ENCODE peak calls at places on chromosomes 7 and 10, in five cellular contexts. C is dorsolateral prefrontal cortex; Y is fibroblast of pulmonary artery; E is tibial nerve; X is CD4-positive, alpha-beta T cell. H is an unnamed sample.

GRCh38 chr10:102629661-102630614 is 14.3 kb upstream of the TRIM8 start:
- DNase-seq in C (no peak), Y (peak), E (no peak), X (no peak), H (no peak)

GRCh38 chr7:108010377-108010776 is 7.4 kb upstream of the LAMB1 start:
- DNase-seq in C (no peak), Y (no peak), E (no peak), X (no peak), H (no peak)

GRCh38 chr7:137454169-137455166 is 110.9 kb upstream of the PTN start:
- DNase-seq in C (peak), Y (peak), E (no peak), X (no peak), H (no peak)

GRCh38 chr7:84247591-84247990 is 53.0 kb upstream of the SEMA3A start:
- DNase-seq in C (no peak), Y (peak), E (no peak), X (no peak), H (no peak)

GRCh38 chr10:118663176-118663575 is 67.7 kb upstream of the PRLHR start:
- DNase-seq in C (no peak), Y (no peak), E (no peak), X (no peak), H (no peak)

GRCh38 chr7:38323156-38323555 is 49.7 kb upstream of the TARP start:
- DNase-seq in C (peak), Y (no peak), E (no peak), X (no peak), H (no peak)

GRCh38 chr7:148700693-148701092 is 2.0 kb downstream of the CUL1 start:
- DNase-seq in C (no peak), Y (peak), E (no peak), X (peak), H (no peak)

GRCh38 chr7:92076509-92076908 is 57.8 kb downstream of the CYP51A1 start:
- DNase-seq in C (no peak), Y (no peak), E (no peak), X (no peak), H (no peak)

GRCh38 chr7:51606601-51607154 is 290.1 kb upstream of the COBL start:
- DNase-seq in C (no peak), Y (no peak), E (no peak), X (no peak), H (no peak)

GRCh38 chr10:125839176-125839575 is 15.8 kb downstream of the BCCIP start:
- DNase-seq in C (no peak), Y (no peak), E (no peak), X (no peak), H (no peak)

GRCh38 chr10:6973904-6974303 is 393.8 kb upstream of the PRKCQ start:
- DNase-seq in C (no peak), Y (no peak), E (no peak), X (no peak), H (peak)

GRCh38 chr10:123429631-123430257 is 236.4 kb upstream of the GPR26 start:
- DNase-seq in C (no peak), Y (no peak), E (no peak), X (no peak), H (no peak)

GRCh38 chr7:106788637-106789036 is 76.4 kb upstream of the PIK3CG start:
- DNase-seq in C (no peak), Y (no peak), E (no peak), X (no peak), H (no peak)

GRCh38 chr7:17212188-17212587 is 86.3 kb upstream of the AHR start:
- DNase-seq in C (no peak), Y (no peak), E (no peak), X (no peak), H (no peak)

GRCh38 chr10:31034041-31034918 is 2.6 kb upstream of the ZNF438 start:
- DNase-seq in C (no peak), Y (peak), E (no peak), X (no peak), H (no peak)

GRCh38 chr7:55557666-55558188 is 14.6 kb downstream of the VOPP1 start:
- DNase-seq in C (no peak), Y (no peak), E (no peak), X (no peak), H (no peak)

GRCh38 chr7:45564886-45565455 is 9.2 kb upstream of the ADCY1 start:
- DNase-seq in C (no peak), Y (no peak), E (no peak), X (no peak), H (no peak)

GRCh38 chr10:127920319-127921074 is 13.6 kb downstream of the PTPRE start:
- DNase-seq in C (no peak), Y (no peak), E (no peak), X (no peak), H (no peak)

GRCh38 chr10:118173326-118173725 is 126.6 kb upstream of the RAB11FIP2 start:
- DNase-seq in C (no peak), Y (no peak), E (no peak), X (no peak), H (no peak)

GRCh38 chr10:5563237-5563961 is 38.6 kb downstream of the CALML3 start:
- DNase-seq in C (no peak), Y (no peak), E (peak), X (no peak), H (no peak)

GRCh38 chr7:154633641-154634040 is 369.3 kb downstream of the PAXIP1 start:
- DNase-seq in C (no peak), Y (no peak), E (no peak), X (no peak), H (no peak)

GRCh38 chr10:50618624-50619023 is 5.1 kb downstream of the SGMS1 start:
- DNase-seq in C (no peak), Y (no peak), E (no peak), X (no peak), H (no peak)

GRCh38 chr10:11831520-11831951 is 8.4 kb downstream of the PROSER2 start:
- DNase-seq in C (no peak), Y (no peak), E (no peak), X (no peak), H (no peak)

GRCh38 chr7:149882264-149883048 is 8.7 kb downstream of the ATP6V0E2 start:
- DNase-seq in C (peak), Y (peak), E (no peak), X (no peak), H (no peak)

GRCh38 chr7:79489371-79489770 is 35.9 kb upstream of the MAGI2 start:
- DNase-seq in C (no peak), Y (no peak), E (no peak), X (no peak), H (no peak)

GRCh38 chr10:774661-775244 is 85.3 kb upstream of the DIP2C start:
- DNase-seq in C (no peak), Y (no peak), E (no peak), X (no peak), H (no peak)

GRCh38 chr7:155043756-155044155 is 26.4 kb upstream of the HTR5A start:
- DNase-seq in C (no peak), Y (no peak), E (no peak), X (no peak), H (no peak)

GRCh38 chr10:116263870-116264269 is 9.1 kb downstream of the GFRA1 start:
- DNase-seq in C (no peak), Y (no peak), E (no peak), X (no peak), H (no peak)

GRCh38 chr7:129144834-129145668 is 544 bp downstream of the TSPAN33 start:
- DNase-seq in C (no peak), Y (no peak), E (no peak), X (peak), H (no peak)

GRCh38 chr10:118209215-118209614 is 132.9 kb downstream of the FAM204A start:
- DNase-seq in C (peak), Y (no peak), E (no peak), X (no peak), H (no peak)

GRCh38 chr7:141739250-141739649 is 1.1 kb downstream of the SSBP1 start:
- DNase-seq in C (no peak), Y (no peak), E (no peak), X (no peak), H (no peak)

GRCh38 chr7:118496138-118496644 is 271.7 kb downstream of the ANKRD7 start:
- DNase-seq in C (no peak), Y (no peak), E (no peak), X (no peak), H (no peak)

GRCh38 chr7:121485457-121486243 is 89.5 kb upstream of the FAM3C start:
- DNase-seq in C (peak), Y (peak), E (no peak), X (no peak), H (no peak)

GRCh38 chr7:44415047-44415446 is 75.4 kb downstream of the NUDCD3 start:
- DNase-seq in C (no peak), Y (no peak), E (no peak), X (no peak), H (no peak)

GRCh38 chr7:75737856-75738603 is 711 bp downstream of the HIP1 start:
- DNase-seq in C (no peak), Y (no peak), E (no peak), X (no peak), H (no peak)

GRCh38 chr7:14666304-14666703 is 236.2 kb downstream of the DGKB start:
- DNase-seq in C (no peak), Y (no peak), E (no peak), X (no peak), H (no peak)

GRCh38 chr7:91826377-91826776 is 54.1 kb downstream of the MTERF1 start:
- DNase-seq in C (no peak), Y (no peak), E (no peak), X (no peak), H (no peak)

GRCh38 chr10:3002304-3002703 is 65.0 kb upstream of the PFKP start:
- DNase-seq in C (no peak), Y (no peak), E (no peak), X (no peak), H (no peak)

GRCh38 chr10:125095228-125095627 is 65.1 kb downstream of the CTBP2 start:
- DNase-seq in C (no peak), Y (no peak), E (no peak), X (no peak), H (no peak)

DNA sequence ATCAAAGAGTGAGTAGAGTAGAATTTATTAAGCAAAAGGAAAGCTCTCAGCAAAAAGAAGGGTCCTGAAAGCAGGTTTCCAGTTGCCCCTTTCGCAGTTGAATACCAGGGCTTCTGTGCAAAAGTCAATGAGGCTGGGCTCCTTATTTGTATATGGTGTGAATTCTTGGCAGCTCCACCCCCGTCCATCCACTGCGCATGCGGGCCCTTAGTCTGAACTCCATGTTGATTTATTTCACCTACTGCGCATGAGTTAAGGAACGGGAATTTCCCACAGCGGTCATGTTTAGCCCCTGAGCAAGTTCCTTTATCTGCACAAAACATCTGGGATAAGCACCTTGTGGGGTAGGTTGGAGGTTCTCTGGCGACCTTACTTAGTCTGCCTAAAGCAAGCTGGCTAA is 325.6 kb downstream of the ZWINT start:
- DNase-seq in C (no peak), Y (no peak), E (no peak), X (no peak), H (no peak)
- TF ChIP-seq CTCF in C (no peak), Y (no peak), E (no peak), X (no peak), H (no peak)

GRCh38 chr7:40148671-40149070 is 13.9 kb downstream of the SUGCT start:
- DNase-seq in C (no peak), Y (no peak), E (no peak), X (no peak), H (no peak)

GRCh38 chr7:40151504-40151903 is 16.7 kb downstream of the SUGCT start:
- DNase-seq in C (no peak), Y (no peak), E (no peak), X (no peak), H (no peak)

GRCh38 chr7:40147371-40148246 is 12.8 kb downstream of the SUGCT start:
- DNase-seq in C (no peak), Y (no peak), E (no peak), X (no peak), H (no peak)
- TF ChIP-seq CTCF in C (no peak), Y (no peak), E (no peak), X (no peak), H (no peak)

GRCh38 chr10:64271983-64272382 is 750.8 kb downstream of the REEP3 start:
- DNase-seq in C (no peak), Y (no peak), E (no peak), X (no peak), H (no peak)
- TF ChIP-seq CTCF in C (no peak), Y (no peak), E (no peak), X (no peak), H (no peak)

DNA sequence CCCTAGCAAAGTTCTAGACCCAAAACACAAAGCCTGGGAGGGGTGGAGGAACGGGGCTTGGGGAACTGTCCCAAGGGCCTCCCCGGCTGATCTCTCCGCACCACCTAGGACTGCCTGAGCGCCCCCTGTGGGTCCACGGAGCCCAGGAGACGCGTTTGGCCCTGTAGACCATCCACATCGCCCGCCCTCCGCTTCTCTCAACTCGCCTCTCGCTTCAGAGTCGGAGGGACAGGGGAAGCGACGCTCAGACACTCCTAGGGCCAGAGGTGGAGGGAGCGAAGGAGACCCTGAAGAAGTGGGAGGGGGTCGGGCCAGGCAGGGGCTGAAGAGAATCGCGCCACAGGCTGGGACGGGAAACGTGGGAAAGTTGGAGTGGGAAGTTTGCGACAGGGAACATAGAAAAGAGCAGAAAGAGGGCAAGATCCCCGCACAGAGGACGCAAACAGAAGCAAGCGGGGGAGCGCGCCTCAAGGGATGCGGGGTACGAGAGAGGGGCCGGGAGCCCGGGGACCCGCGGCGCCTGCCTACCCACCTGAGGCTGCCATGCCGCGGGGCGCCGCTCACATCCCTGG is 378 bp downstream of the PIK3AP1 start:
- DNase-seq in C (no peak), Y (no peak), E (no peak), X (peak), H (peak)
- TF ChIP-seq CTCF in C (no peak), Y (peak), E (peak), X (peak), H (peak)

GRCh38 chr10:108911814-108912541 is 1011.3 kb downstream of the XPNPEP1 start:
- DNase-seq in C (peak), Y (peak), E (peak), X (no peak), H (no peak)
- TF ChIP-seq CTCF in C (peak), Y (peak), E (peak), X (no peak), H (no peak)

GRCh38 chr7:35241884-35242283 is 12.0 kb downstream of the TBX20 start:
- DNase-seq in C (no peak), Y (no peak), E (no peak), X (no peak), H (no peak)
- TF ChIP-seq CTCF in C (no peak), Y (peak), E (no peak), X (no peak), H (no peak)

GRCh38 chr7:127588019-127588696 is at the start of gene ARF5:
- DNase-seq in C (peak), Y (peak), E (peak), X (peak), H (peak)
- TF ChIP-seq CTCF in C (no peak), Y (no peak), E (peak), X (no peak), H (no peak)